ENCODE peak calls at places on chromosome 19, in six cellular contexts. F, Y, L, U, S and N are unnamed samples.

GRCh38 chr19:31838163-31838798 is 489.0 kb upstream of the TSHZ3 start:
- DNase-seq in F (peak; percentile 66), Y (no peak), L (peak; percentile 46), U (no peak), S (no peak), N (peak; percentile 10)

GRCh38 chr19:56105090-56105701 is 15.9 kb downstream of the ZNF787 start:
- DNase-seq in F (peak; percentile 95), Y (peak; percentile 54), L (peak; percentile 67), U (peak; percentile 79), S (no peak), N (peak; percentile 93)

GRCh38 chr19:55210120-55210493 is 806 bp upstream of the PTPRH start:
- DNase-seq in F (no peak), Y (peak; percentile 78), L (no peak), U (no peak), S (no peak), N (no peak)

GRCh38 chr19:12676928-12677327 is 4.8 kb downstream of the DHPS start:
- DNase-seq in F (no peak), Y (no peak), L (no peak), U (no peak), S (no peak), N (no peak)

GRCh38 chr19:37413243-37414084 is 42.6 kb downstream of the ZNF527 start:
- DNase-seq in F (no peak), Y (peak; percentile 28), L (no peak), U (no peak), S (no peak), N (no peak)

GRCh38 chr19:51489113-51489512 is 10.8 kb downstream of the CEACAM18 start:
- DNase-seq in F (no peak), Y (no peak), L (no peak), U (no peak), S (no peak), N (no peak)

GRCh38 chr19:12784394-12784870 is 6.9 kb upstream of the JUNB start:
- DNase-seq in F (no peak), Y (no peak), L (no peak), U (no peak), S (no peak), N (no peak)

GRCh38 chr19:1221141-1221903 is 15.7 kb downstream of the STK11 start:
- DNase-seq in F (peak; percentile 30), Y (peak; percentile 53), L (peak; percentile 66), U (no peak), S (peak; percentile 71), N (no peak)

GRCh38 chr19:1076046-1076386 is 9.0 kb downstream of the ARHGAP45 start:
- DNase-seq in F (no peak), Y (no peak), L (no peak), U (no peak), S (no peak), N (no peak)

GRCh38 chr19:55255618-55256423 is 3.0 kb downstream of the PPP6R1 start:
- DNase-seq in F (peak; percentile 88), Y (no peak), L (no peak), U (no peak), S (peak; percentile 41), N (no peak)

GRCh38 chr19:19223636-19224035 is 11.9 kb downstream of the NCAN start:
- DNase-seq in F (no peak), Y (no peak), L (no peak), U (no peak), S (no peak), N (no peak)

GRCh38 chr19:56839665-56840451 is 668 bp downstream of the PEG3 start:
- DNase-seq in F (peak; percentile 98), Y (peak; percentile 2), L (peak; percentile 94), U (peak; percentile 97), S (no peak), N (no peak)

GRCh38 chr19:1767464-1767933 is 14.2 kb downstream of the ONECUT3 start:
- DNase-seq in F (peak; percentile 12), Y (peak; percentile 24), L (no peak), U (no peak), S (no peak), N (no peak)

GRCh38 chr19:56015756-56016155 is 29.2 kb downstream of the NLRP5 start:
- DNase-seq in F (no peak), Y (no peak), L (no peak), U (no peak), S (no peak), N (no peak)

GRCh38 chr19:35377656-35378055 is 6.8 kb downstream of the GPR42 start:
- DNase-seq in F (no peak), Y (no peak), L (no peak), U (no peak), S (no peak), N (no peak)

DNA sequence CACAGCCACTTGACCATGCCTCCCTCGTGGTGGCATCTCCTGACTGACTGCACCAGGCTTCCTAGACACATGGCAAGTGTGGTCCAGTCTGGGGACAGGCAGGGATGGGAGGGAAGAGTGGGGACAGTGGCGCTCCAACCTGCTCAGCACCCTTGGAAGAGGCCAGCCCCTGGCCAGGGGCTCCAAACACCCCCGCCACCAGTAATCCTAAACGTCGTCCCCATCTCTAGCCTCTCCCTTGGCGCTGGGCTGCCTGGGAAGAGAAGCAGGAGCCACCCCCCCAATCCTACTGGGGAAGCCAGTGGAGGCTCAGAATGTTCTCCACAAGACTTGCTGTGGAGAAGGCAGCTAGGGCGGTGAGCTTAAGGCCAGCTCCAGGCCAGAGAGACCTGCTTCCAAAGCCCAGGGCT is 2.7 kb downstream of the RPL36 start:
- DNase-seq in F (no peak), Y (no peak), L (peak; percentile 12), U (no peak), S (no peak), N (no peak)
- H3K27ac ChIP-seq in F (no peak overlapping the region), Y (no peak overlapping the region), L (no peak overlapping the region), U (no peak overlapping the region), S (no peak overlapping the region), N (no peak overlapping the region)

GRCh38 chr19:42202290-42202867 is 15.1 kb downstream of the DEDD2 start:
- DNase-seq in F (no peak), Y (no peak), L (no peak), U (no peak), S (no peak), N (no peak)
- H3K27ac ChIP-seq in F (no peak overlapping the region), Y (no peak overlapping the region), L (no peak overlapping the region), U (no peak overlapping the region), S (no peak overlapping the region), N (no peak overlapping the region)

GRCh38 chr19:16889429-16889882 is 657 bp downstream of the F2RL3 start:
- DNase-seq in F (no peak), Y (no peak), L (no peak), U (no peak), S (no peak), N (peak; percentile 44)
- H3K27ac ChIP-seq in F (peak overlapping the region; percentile 56), Y (no peak overlapping the region), L (no peak overlapping the region), U (no peak overlapping the region), S (no peak overlapping the region), N (no peak overlapping the region)

DNA sequence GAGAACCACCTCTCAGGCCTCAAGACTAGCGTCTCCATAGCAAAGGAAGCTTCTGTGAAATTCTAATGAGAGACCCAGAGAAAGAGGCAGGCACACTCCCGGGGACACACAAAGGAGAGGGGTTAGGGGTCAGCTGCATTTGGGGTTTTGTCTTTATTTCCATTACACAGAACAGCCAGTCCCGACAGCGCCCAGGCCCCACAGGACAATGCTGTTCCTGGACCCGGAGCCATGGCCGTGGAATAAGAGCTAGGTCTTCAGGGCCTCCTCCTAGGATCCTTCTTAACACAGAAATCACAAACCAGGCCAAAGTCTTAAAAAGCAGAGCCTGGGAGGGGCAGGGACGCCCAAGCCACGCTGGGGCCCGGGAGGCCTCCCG is 22.8 kb downstream of the KCTD15 start:
- DNase-seq in F (no peak), Y (no peak), L (no peak), U (no peak), S (no peak), N (no peak)
- H3K27ac ChIP-seq in F (peak overlapping the region; percentile 24), Y (peak overlapping the region; percentile 69), L (peak overlapping the region; percentile 65), U (peak overlapping the region; percentile 85), S (no peak overlapping the region), N (peak overlapping the region; percentile 67)